ENCODE peak calls at places on chromosomes 6 and 20, in six cellular contexts. J is prostate gland, X is colonic mucosa, E is IMR-90, G is spleen, M is cardiac muscle cell. F is an unnamed sample.

GRCh38 chr20:37886851-37887297 is 16.1 kb upstream of the VSTM2L start:
- DNase-seq in J (no peak), G (peak; percentile 85), M (peak; percentile 32), X (no peak), E (no peak), F (no peak)

GRCh38 chr6:159979136-159979874 is 10.4 kb downstream of the IGF2R start:
- DNase-seq in G (peak; percentile 78), X (peak; percentile 59), M (peak; percentile 24), E (peak; percentile 37), J (no peak), F (peak; percentile 52)

GRCh38 chr6:113936093-113936934 is 34.6 kb downstream of the HDAC2 start:
- DNase-seq in E (peak; percentile 70), M (peak; percentile 76), X (peak; percentile 44), J (peak; percentile 6), G (peak; percentile 54), F (peak; percentile 69)

GRCh38 chr6:100808638-100809275 is 72.4 kb downstream of the ASCC3 start:
- DNase-seq in E (peak; percentile 86), J (no peak), G (no peak), M (no peak), X (no peak), F (no peak)

GRCh38 chr6:72699142-72699541 is 77.3 kb downstream of the KCNQ5 start:
- DNase-seq in M (no peak), G (no peak), J (no peak), E (no peak), X (no peak), F (no peak)

GRCh38 chr20:46631874-46632446 is 19.3 kb downstream of the SLC13A3 start:
- DNase-seq in E (no peak), M (no peak), X (no peak), G (no peak), J (no peak), F (no peak)

GRCh38 chr20:35034150-35034549 is 58.5 kb downstream of the TRPC4AP start:
- DNase-seq in J (no peak), G (no peak), M (no peak), E (no peak), X (no peak), F (no peak)

GRCh38 chr6:6701864-6702263 is 113.3 kb downstream of the LY86 start:
- DNase-seq in G (no peak), E (no peak), M (no peak), X (peak; percentile 76), J (no peak), F (peak; percentile 68)

GRCh38 chr6:135434095-135434494 is 63.4 kb downstream of the AHI1 start:
- DNase-seq in G (no peak), J (no peak), M (no peak), E (no peak), X (no peak), F (no peak)

GRCh38 chr6:152356659-152357058 is 280.5 kb downstream of the SYNE1 start:
- DNase-seq in X (no peak), M (peak; percentile 73), E (peak; percentile 47), G (no peak), J (no peak), F (no peak)

GRCh38 chr20:25510721-25511120 is 74.6 kb downstream of the NINL start:
- DNase-seq in J (no peak), X (no peak), E (no peak), M (no peak), G (no peak), F (no peak)

GRCh38 chr6:152054441-152054840 is 247.0 kb downstream of the ESR1 start:
- DNase-seq in X (no peak), E (no peak), J (no peak), M (no peak), G (no peak), F (peak; percentile 88)

GRCh38 chr6:105207524-105208269 is 27.9 kb upstream of the POPDC3 start:
- DNase-seq in E (peak; percentile 73), G (no peak), J (no peak), X (no peak), M (peak; percentile 24), F (peak; percentile 3)

GRCh38 chr20:2123720-2124119 is 22.1 kb downstream of the STK35 start:
- DNase-seq in X (no peak), G (no peak), E (no peak), M (no peak), J (no peak), F (no peak)
- H3K4me1 ChIP-seq in X (no peaks in the 10 kb centered on the region), G (peaks cover 68% of the 10 kb centered on the region), E (peaks cover 2% of the 10 kb centered on the region), M (no peaks in the 10 kb centered on the region), J (no peaks in the 10 kb centered on the region), F (peaks cover 4% of the 10 kb centered on the region)

GRCh38 chr6:3422457-3422816 is 34.4 kb downstream of the SLC22A23 start:
- DNase-seq in J (no peak), M (no peak), X (no peak), E (no peak), G (no peak), F (no peak)
- TF ChIP-seq CTCF in J (no peak), M (no peak), X (no peak), E (no peak), G (no peak), F (no peak)

GRCh38 chr6:43834528-43835145 is 64.6 kb downstream of the VEGFA start:
- DNase-seq in J (no peak), E (no peak), M (no peak), X (no peak), G (no peak), F (no peak)
- H3K4me1 ChIP-seq in J (no peaks in the 10 kb centered on the region), E (peaks cover 31% of the 10 kb centered on the region), M (peaks cover 57% of the 10 kb centered on the region), X (no peaks in the 10 kb centered on the region), G (peaks cover 13% of the 10 kb centered on the region), F (peaks cover 37% of the 10 kb centered on the region)

GRCh38 chr20:36277546-36277945 is 28.6 kb upstream of the DLGAP4 start:
- DNase-seq in M (no peak), E (no peak), J (no peak), G (no peak), X (no peak), F (no peak)

GRCh38 chr20:36274248-36274841 is 31.8 kb upstream of the DLGAP4 start:
- DNase-seq in G (no peak), M (no peak), J (no peak), X (no peak), E (no peak), F (no peak)

GRCh38 chr20:36275011-36275410 is 31.1 kb upstream of the DLGAP4 start:
- DNase-seq in G (no peak), J (no peak), E (no peak), X (no peak), M (no peak), F (no peak)

GRCh38 chr20:36273414-36274247 is 32.5 kb upstream of the DLGAP4 start:
- DNase-seq in M (peak; percentile 28), E (peak; percentile 16), G (no peak), X (no peak), J (no peak), F (peak; percentile 15)

GRCh38 chr20:36275441-36276189 is 30.5 kb upstream of the DLGAP4 start:
- DNase-seq in J (no peak), M (no peak), E (no peak), G (no peak), X (no peak), F (no peak)
- TF ChIP-seq CTCF in J (no peak), M (no peak), E (no peak), G (no peak), X (no peak), F (no peak)

GRCh38 chr20:50015636-50015992 is 32.8 kb downstream of the SNAI1 start:
- DNase-seq in J (no peak), M (no peak), G (no peak), X (no peak), E (no peak), F (no peak)

GRCh38 chr20:50015993-50016770 is 33.4 kb downstream of the SNAI1 start:
- DNase-seq in M (no peak), X (no peak), J (no peak), E (no peak), G (no peak), F (no peak)

GRCh38 chr20:50013976-50014375 is 31.2 kb downstream of the SNAI1 start:
- DNase-seq in J (no peak), G (no peak), X (no peak), E (no peak), M (no peak), F (no peak)

GRCh38 chr20:50012282-50013263 is 29.8 kb downstream of the SNAI1 start:
- DNase-seq in E (no peak), X (no peak), J (no peak), M (no peak), G (no peak), F (no peak)

DNA sequence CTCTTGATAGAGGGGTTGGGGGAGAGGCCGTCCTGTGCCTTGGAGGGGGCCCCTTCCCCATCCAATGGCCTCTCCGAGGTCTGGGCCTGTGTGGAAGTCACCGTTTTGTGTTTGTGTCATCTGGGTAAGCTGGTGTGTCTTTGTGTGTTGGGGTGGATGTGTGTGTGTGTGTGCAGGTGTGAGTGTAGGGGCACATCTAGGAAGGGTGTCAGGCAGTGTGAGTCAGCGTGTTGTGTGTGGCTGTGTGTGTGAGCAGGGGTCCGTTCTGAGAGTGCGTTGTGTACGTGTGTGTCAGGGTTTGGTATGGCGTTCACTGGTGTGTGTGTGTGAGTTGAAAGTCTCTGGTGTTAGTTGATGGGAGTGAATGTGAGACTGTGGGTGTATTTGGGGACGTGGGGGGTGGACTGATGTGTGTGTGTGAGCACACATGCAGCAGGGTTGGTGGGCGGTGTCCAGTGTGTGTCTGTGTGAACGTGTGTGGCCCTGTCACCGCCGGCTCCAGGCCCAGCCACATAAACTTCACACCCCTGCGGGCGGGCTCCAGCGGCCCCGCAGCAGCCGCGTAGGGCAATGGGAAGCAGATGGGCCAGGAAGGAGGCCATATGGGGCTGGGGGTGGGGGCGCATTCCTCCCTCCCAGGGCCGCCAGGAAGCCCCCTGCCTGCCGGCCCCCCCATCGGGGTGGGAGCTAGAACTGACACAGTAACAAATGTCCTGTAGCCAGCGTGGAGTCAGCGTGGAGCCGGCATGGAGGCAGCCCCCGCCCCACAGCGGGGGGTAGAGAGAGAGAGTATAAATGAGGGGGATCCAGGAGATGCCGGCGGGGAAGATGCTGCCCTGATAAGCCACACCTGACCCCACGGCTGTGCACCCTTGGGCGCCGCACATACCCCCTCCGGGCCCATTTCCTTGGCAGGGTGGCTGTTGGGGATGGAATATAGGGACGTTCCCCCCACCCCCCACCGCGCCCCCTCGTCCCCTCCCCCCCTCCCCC is 32.1 kb downstream of the SNAI1 start:
- DNase-seq in J (no peak), G (no peak), X (no peak), E (no peak), M (no peak), F (no peak)
- H3K4me1 ChIP-seq in J (no peaks in the 10 kb centered on the region), G (peaks cover 38% of the 10 kb centered on the region), X (no peaks in the 10 kb centered on the region), E (no peaks in the 10 kb centered on the region), M (peaks cover 43% of the 10 kb centered on the region), F (peaks cover 11% of the 10 kb centered on the region)

GRCh38 chr6:169935348-169935718 is 183.9 kb downstream of the ERMARD start:
- DNase-seq in X (no peak), M (no peak), J (no peak), G (no peak), E (no peak), F (no peak)
- TF ChIP-seq CTCF in X (no peak), M (no peak), J (no peak), G (no peak), E (no peak), F (no peak)

DNA sequence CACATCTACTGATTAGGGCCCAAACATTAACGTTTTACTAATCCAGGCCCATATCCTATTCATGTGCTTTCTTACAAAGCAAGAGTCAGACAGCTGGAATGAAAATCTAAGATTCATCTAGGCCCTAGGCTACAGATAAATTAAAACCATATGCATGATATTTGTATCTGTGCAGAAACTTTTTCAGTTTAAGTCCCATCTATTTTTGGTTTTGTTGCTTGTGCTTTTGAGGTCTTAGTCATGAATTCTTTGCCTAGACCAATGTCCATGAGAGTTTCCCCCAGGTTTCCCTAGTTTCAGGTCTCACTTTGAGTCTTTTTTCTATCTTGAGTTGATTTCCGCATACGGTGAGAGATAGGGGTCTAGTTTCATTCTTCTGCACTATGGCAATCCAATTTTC is 20.2 kb downstream of the ADNP start:
- DNase-seq in M (no peak), G (no peak), J (no peak), X (no peak), E (peak; percentile 85), F (no peak)
- H3K4me1 ChIP-seq in M (peaks cover 33% of the 10 kb centered on the region), G (peaks cover 81% of the 10 kb centered on the region), J (no peaks in the 10 kb centered on the region), X (peaks cover 5% of the 10 kb centered on the region), E (peaks cover 23% of the 10 kb centered on the region), F (no peaks in the 10 kb centered on the region)

GRCh38 chr20:15842872-15843271 is 730.4 kb downstream of the KIF16B start:
- DNase-seq in J (no peak), E (no peak), G (no peak), M (no peak), X (no peak), F (no peak)
- TF ChIP-seq CTCF in J (no peak), E (no peak), G (peak; percentile 20), M (no peak), X (no peak), F (no peak)